ENCODE peak calls at places on chromosomes 2 and 18, in four cellular contexts. One of them, this sample, is unnamed.

GRCh38 chr2:96098900-96099590 is 17.3 kb downstream of the ADRA2B start:
- DNase-seq in MM.1S: no peak
- DNase-seq in 8988T: no peak
- DNase-seq in SHP77: no peak
- DNase-seq in this sample: no peak

GRCh38 chr2:128782411-128783192 is 463.9 kb upstream of the HS6ST1 start:
- DNase-seq in MM.1S: no peak
- DNase-seq in 8988T: no peak
- DNase-seq in SHP77: no peak
- DNase-seq in this sample: no peak

GRCh38 chr2:240704651-240705050 is 13.0 kb downstream of the AQP12A start:
- DNase-seq in MM.1S: no peak
- DNase-seq in 8988T: no peak
- DNase-seq in SHP77: no peak
- DNase-seq in this sample: no peak

GRCh38 chr2:241670333-241671110 is 16.1 kb downstream of the DTYMK start:
- DNase-seq in MM.1S: no peak
- DNase-seq in 8988T: no peak
- DNase-seq in SHP77: no peak
- DNase-seq in this sample: no peak

GRCh38 chr2:105403785-105404698 is 5.2 kb upstream of the FHL2 start:
- DNase-seq in MM.1S: no peak
- DNase-seq in 8988T: peak
- DNase-seq in SHP77: no peak
- DNase-seq in this sample: no peak

GRCh38 chr2:123513351-123513750 is 511.7 kb upstream of the CNTNAP5 start:
- DNase-seq in MM.1S: no peak
- DNase-seq in 8988T: no peak
- DNase-seq in SHP77: no peak
- DNase-seq in this sample: no peak

GRCh38 chr2:151347294-151347693 is 10.1 kb upstream of the TNFAIP6 start:
- DNase-seq in MM.1S: no peak
- DNase-seq in 8988T: no peak
- DNase-seq in SHP77: no peak
- DNase-seq in this sample: no peak

GRCh38 chr2:112577756-112578155 is 6.7 kb upstream of the CHCHD5 start:
- DNase-seq in MM.1S: no peak
- DNase-seq in 8988T: no peak
- DNase-seq in SHP77: no peak
- DNase-seq in this sample: no peak

GRCh38 chr2:206800501-206801416 is 35.4 kb downstream of the FASTKD2 start:
- DNase-seq in MM.1S: peak
- DNase-seq in 8988T: no peak
- DNase-seq in SHP77: peak
- DNase-seq in this sample: peak

GRCh38 chr18:8661754-8662573 is 43.4 kb upstream of the MTCL1 start:
- DNase-seq in MM.1S: peak
- DNase-seq in 8988T: no peak
- DNase-seq in SHP77: peak
- DNase-seq in this sample: peak

GRCh38 chr2:73896362-73897239 is 3.8 kb downstream of the ACTG2 start:
- DNase-seq in MM.1S: no peak
- DNase-seq in 8988T: no peak
- DNase-seq in SHP77: no peak
- DNase-seq in this sample: no peak

GRCh38 chr2:71423817-71424420 is 29.4 kb upstream of the DYSF start:
- DNase-seq in MM.1S: no peak
- DNase-seq in 8988T: no peak
- DNase-seq in SHP77: no peak
- DNase-seq in this sample: no peak

GRCh38 chr18:47115205-47115604 is 35.1 kb downstream of the HDHD2 start:
- DNase-seq in MM.1S: no peak
- DNase-seq in 8988T: no peak
- DNase-seq in SHP77: no peak
- DNase-seq in this sample: no peak

GRCh38 chr18:13302611-13303267 is 84.2 kb downstream of the LDLRAD4 start:
- DNase-seq in MM.1S: no peak
- DNase-seq in 8988T: no peak
- DNase-seq in SHP77: no peak
- DNase-seq in this sample: no peak

GRCh38 chr2:225177098-225177497 is 134.8 kb upstream of the DOCK10 start:
- DNase-seq in MM.1S: no peak
- DNase-seq in 8988T: no peak
- DNase-seq in SHP77: no peak
- DNase-seq in this sample: no peak

GRCh38 chr2:195984951-195985726 is 83.5 kb downstream of the DNAH7 start:
- DNase-seq in MM.1S: no peak
- DNase-seq in 8988T: no peak
- DNase-seq in SHP77: no peak
- DNase-seq in this sample: no peak

GRCh38 chr2:174180837-174181236 is 67.5 kb downstream of the OLA1 start:
- DNase-seq in MM.1S: no peak
- DNase-seq in 8988T: no peak
- DNase-seq in SHP77: no peak
- DNase-seq in this sample: no peak

GRCh38 chr2:155368934-155369333 is 670.4 kb downstream of the KCNJ3 start:
- DNase-seq in MM.1S: peak
- DNase-seq in 8988T: no peak
- DNase-seq in SHP77: no peak
- DNase-seq in this sample: no peak

GRCh38 chr2:20196881-20197204 is 28.1 kb downstream of the SDC1 start:
- DNase-seq in MM.1S: no peak
- DNase-seq in 8988T: no peak
- DNase-seq in SHP77: no peak
- DNase-seq in this sample: no peak